ENCODE peak calls at places on chromosome 7, in ten cellular contexts. Q is aorta, C is GM23248, L is keratinocyte, X is left ventricle myocardium inferior, Y is breast epithelium, W is PC-9, M is neuronal stem cell, O is PC-3, Z is body of pancreas. K is an unnamed sample.

GRCh38 chr7:156752371-156753297 is 112.1 kb downstream of the RNF32 start:
- DNase-seq in Q (no peak), C (no peak), L (no peak), X (no peak), Y (no peak), W (no peak), M (peak; percentile 56), O (no peak), Z (no peak), K (peak; percentile 23)

GRCh38 chr7:129169171-129169643 is 19.2 kb upstream of the SMO start:
- DNase-seq in Q (peak; percentile 84), C (peak; percentile 61), L (no peak), X (peak; percentile 58), Y (no peak), W (peak; percentile 21), M (peak; percentile 49), O (no peak), Z (peak; percentile 63), K (peak; percentile 31)

GRCh38 chr7:66514050-66514449 is 114.6 kb upstream of the KCTD7 start:
- DNase-seq in Q (no peak), C (no peak), L (no peak), X (no peak), Y (no peak), W (no peak), M (no peak), O (no peak), Z (no peak), K (no peak)

GRCh38 chr7:1040790-1041189 is 3.6 kb upstream of the GPR146 start:
- DNase-seq in Q (no peak), C (peak; percentile 81), L (no peak), X (no peak), Y (no peak), W (no peak), M (no peak), O (no peak), Z (no peak), K (no peak)

GRCh38 chr7:134552105-134552504 is 3.2 kb downstream of the AKR1B15 start:
- DNase-seq in Q (no peak), C (peak; percentile 6), L (no peak), X (no peak), Y (no peak), W (no peak), M (no peak), O (no peak), Z (no peak), K (no peak)

GRCh38 chr7:117505238-117505637 is 25.4 kb downstream of the CFTR start:
- DNase-seq in Q (no peak), C (no peak), L (no peak), X (no peak), Y (no peak), W (no peak), M (no peak), O (no peak), Z (no peak), K (no peak)

GRCh38 chr7:158477866-158478265 is 109.8 kb downstream of the PTPRN2 start:
- DNase-seq in Q (no peak), C (no peak), L (no peak), X (no peak), Y (no peak), W (no peak), M (no peak), O (no peak), Z (no peak), K (no peak)

GRCh38 chr7:122289426-122289825 is 15.1 kb downstream of the FEZF1 start:
- DNase-seq in Q (no peak), C (no peak), L (no peak), X (no peak), Y (no peak), W (no peak), M (no peak), O (no peak), Z (no peak), K (no peak)

GRCh38 chr7:143055754-143056153 is 3.6 kb downstream of the OR6V1 start:
- DNase-seq in Q (no peak), C (no peak), L (no peak), X (no peak), Y (no peak), W (no peak), M (no peak), O (no peak), Z (no peak), K (no peak)

GRCh38 chr7:128309921-128310320 is 33.8 kb downstream of the RBM28 start:
- DNase-seq in Q (no peak), C (no peak), L (no peak), X (no peak), Y (no peak), W (no peak), M (peak; percentile 27), O (no peak), Z (no peak), K (no peak)

DNA sequence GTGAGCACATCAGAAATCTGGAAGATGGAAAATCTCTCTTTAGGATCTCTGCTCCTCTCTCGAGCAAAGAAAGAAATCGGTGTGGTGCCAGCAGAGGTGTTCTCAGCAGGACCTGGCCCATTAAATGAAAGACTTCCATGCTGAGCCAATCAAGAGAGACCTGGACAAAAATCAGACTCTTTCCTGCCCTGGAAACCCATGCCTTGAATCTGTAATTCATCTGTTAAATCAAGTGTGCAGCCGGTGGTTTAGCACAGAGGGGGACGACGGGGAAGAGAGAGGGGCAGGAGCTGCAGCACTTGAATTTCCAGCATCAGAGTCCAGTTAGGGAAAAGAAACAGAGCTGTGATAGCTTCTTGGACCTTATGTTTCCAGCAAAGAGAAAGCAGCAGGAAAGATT is 543.8 kb upstream of the GALNT17 start:
- DNase-seq in Q (no peak), C (no peak), L (no peak), X (no peak), Y (no peak), W (no peak), M (no peak), O (no peak), Z (no peak), K (no peak)
- H3K4me1 ChIP-seq in Q (no peaks in the 10 kb centered on the region), C (peaks cover 8% of the 10 kb centered on the region), L (peaks cover 17% of the 10 kb centered on the region), X (no peaks in the 10 kb centered on the region), Y (no peaks in the 10 kb centered on the region), W (no peaks in the 10 kb centered on the region), M (peaks cover 38% of the 10 kb centered on the region), O (no peaks in the 10 kb centered on the region), Z (peaks cover 9% of the 10 kb centered on the region), K (no peaks in the 10 kb centered on the region)

GRCh38 chr7:130841416-130841815 is 107.4 kb upstream of the KLF14 start:
- DNase-seq in Q (no peak), C (no peak), L (no peak), X (no peak), Y (no peak), W (no peak), M (no peak), O (no peak), Z (no peak), K (no peak)

GRCh38 chr7:130843703-130844102 is 109.7 kb upstream of the KLF14 start:
- DNase-seq in Q (no peak), C (no peak), L (no peak), X (no peak), Y (no peak), W (no peak), M (no peak), O (no peak), Z (no peak), K (no peak)

GRCh38 chr7:130845581-130846085 is 111.6 kb upstream of the KLF14 start:
- DNase-seq in Q (no peak), C (peak; percentile 97), L (peak; percentile 60), X (no peak), Y (no peak), W (peak; percentile 60), M (no peak), O (peak; percentile 89), Z (no peak), K (no peak)

GRCh38 chr7:130840599-130840998 is 106.6 kb upstream of the KLF14 start:
- DNase-seq in Q (no peak), C (no peak), L (no peak), X (no peak), Y (no peak), W (no peak), M (no peak), O (no peak), Z (no peak), K (no peak)

GRCh38 chr7:130844811-130845580 is 111.0 kb upstream of the KLF14 start:
- DNase-seq in Q (no peak), C (peak; percentile 90), L (peak; percentile 57), X (no peak), Y (no peak), W (peak; percentile 56), M (no peak), O (peak; percentile 79), Z (no peak), K (peak; percentile 51)
- H3K27ac ChIP-seq in Q (no peak overlapping the region), C (peak overlapping the region; percentile 98), L (peak overlapping the region; percentile 95), X (no peak overlapping the region), Y (no peak overlapping the region), W (no peak overlapping the region), M (no peak overlapping the region), O (peak overlapping the region; percentile 98), Z (no peak overlapping the region), K (no peak overlapping the region)

GRCh38 chr7:30160329-30160728 is 25.5 kb downstream of the MTURN start:
- DNase-seq in Q (no peak), C (no peak), L (no peak), X (no peak), Y (no peak), W (no peak), M (no peak), O (no peak), Z (no peak), K (no peak)
- H3K4me1 ChIP-seq in Q (no peaks in the 10 kb centered on the region), C (peaks cover 15% of the 10 kb centered on the region), L (peaks cover 37% of the 10 kb centered on the region), X (peaks cover 38% of the 10 kb centered on the region), Y (no peaks in the 10 kb centered on the region), W (peaks cover 36% of the 10 kb centered on the region), M (peaks cover 31% of the 10 kb centered on the region), O (peaks cover 37% of the 10 kb centered on the region), Z (peaks cover 21% of the 10 kb centered on the region), K (peaks cover 15% of the 10 kb centered on the region)

GRCh38 chr7:101987494-101987893 is 170.1 kb downstream of the CUX1 start:
- DNase-seq in Q (no peak), C (no peak), L (no peak), X (no peak), Y (no peak), W (no peak), M (no peak), O (no peak), Z (no peak), K (no peak)
- H3K27ac ChIP-seq in Q (no peak overlapping the region), C (no peak overlapping the region), L (no peak overlapping the region), X (no peak overlapping the region), Y (no peak overlapping the region), W (no peak overlapping the region), M (no peak overlapping the region), O (no peak overlapping the region), Z (no peak overlapping the region), K (no peak overlapping the region)

GRCh38 chr7:130961128-130961601 is 227.2 kb upstream of the KLF14 start:
- DNase-seq in Q (no peak), C (peak; percentile 85), L (no peak), X (no peak), Y (no peak), W (peak; percentile 47), M (no peak), O (no peak), Z (no peak), K (no peak)
- H3K4me1 ChIP-seq in Q (peaks cover 2% of the 10 kb centered on the region), C (peaks cover 71% of the 10 kb centered on the region), L (peaks cover 35% of the 10 kb centered on the region), X (peaks cover 82% of the 10 kb centered on the region), Y (no peaks in the 10 kb centered on the region), W (peaks cover 38% of the 10 kb centered on the region), M (no peaks in the 10 kb centered on the region), O (peaks cover 19% of the 10 kb centered on the region), Z (no peaks in the 10 kb centered on the region), K (peaks cover 53% of the 10 kb centered on the region)

DNA sequence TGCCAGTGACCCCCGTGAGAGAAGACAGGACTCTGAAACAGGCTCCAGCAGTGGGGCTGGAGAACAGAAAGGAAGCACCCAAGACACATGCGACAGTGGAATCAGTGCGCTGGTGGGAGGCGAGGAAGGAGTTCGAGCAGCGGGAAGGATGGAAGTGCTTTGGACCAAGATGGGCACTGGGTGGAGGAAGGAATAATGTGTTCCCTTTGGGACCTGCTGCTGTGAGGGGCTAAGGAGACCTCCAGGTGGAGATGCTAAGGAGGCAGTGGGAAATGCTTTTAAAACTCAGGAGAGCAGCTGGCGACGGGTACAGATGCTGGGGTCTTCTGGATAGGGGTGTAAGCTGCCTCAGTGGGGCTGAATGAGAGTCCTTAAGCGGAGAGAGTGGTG is 109.7 kb upstream of the ANLN start:
- DNase-seq in Q (no peak), C (no peak), L (no peak), X (no peak), Y (no peak), W (no peak), M (no peak), O (no peak), Z (no peak), K (peak; percentile 13)
- H3K27ac ChIP-seq in Q (no peak overlapping the region), C (no peak overlapping the region), L (no peak overlapping the region), X (no peak overlapping the region), Y (peak overlapping the region; percentile 58), W (peak overlapping the region; percentile 67), M (no peak overlapping the region), O (peak overlapping the region; percentile 90), Z (no peak overlapping the region), K (no peak overlapping the region)

K was measured in adrenal gland.